ENCODE peak calls at places on chromosomes 13 and 19, in ten cellular contexts. L is adipocyte; G is fibroblast of lung; R is astrocyte of the spinal cord; P is progenitor cell of endocrine pancreas; N is stimulated activated naive CD8-positive, alpha-beta T cell treated with anti-CD3 and anti-CD28 coated beads, Interleukin-15, Interleukin-2, amounts not matched to agents 100 U/mL and 50 U/mL, for 24 hours; J is GF-D8; U is MCF 10A; M is effector CD4-positive, alpha-beta T cell; O is EH. T is an unnamed sample.

GRCh38 chr19:29260477-29261317 is 47.7 kb upstream of the UQCRFS1 start:
- DNase-seq in L (peak; percentile 4), G (no peak), R (no peak), P (peak; percentile 23), N (peak; percentile 63), J (peak; percentile 9), U (peak; percentile 13), M (no peak), O (peak; percentile 34), T (peak; percentile 60)

GRCh38 chr13:83499286-83499685 is 383.0 kb downstream of the SLITRK1 start:
- DNase-seq in L (no peak), G (no peak), R (peak; percentile 55), P (no peak), N (no peak), J (no peak), U (no peak), M (no peak), O (peak; percentile 31), T (no peak)

GRCh38 chr19:46601318-46602224 is at the start of gene CALM3:
- DNase-seq in L (peak; percentile 47), G (no peak), R (no peak), P (no peak), N (peak; percentile 39), J (no peak), U (no peak), M (no peak), O (no peak), T (no peak)

GRCh38 chr13:34162545-34162936 is 344.6 kb downstream of the RFC3 start:
- DNase-seq in L (peak; percentile 61), G (peak; percentile 36), R (peak; percentile 80), P (no peak), N (no peak), J (no peak), U (no peak), M (no peak), O (peak; percentile 80), T (no peak)

GRCh38 chr19:5308471-5309437 is 31.9 kb downstream of the PTPRS start:
- DNase-seq in L (peak; percentile 18), G (peak; percentile 95), R (peak; percentile 93), P (no peak), N (no peak), J (no peak), U (peak; percentile 96), M (no peak), O (peak; percentile 71), T (peak; percentile 94)

GRCh38 chr13:111166882-111167281 is 51.8 kb downstream of the ARHGEF7 start:
- DNase-seq in L (no peak), G (no peak), R (no peak), P (no peak), N (no peak), J (no peak), U (no peak), M (no peak), O (no peak), T (no peak)

GRCh38 chr13:46106839-46107371 is 2.1 kb upstream of the CPB2 start:
- DNase-seq in L (no peak), G (no peak), R (no peak), P (no peak), N (no peak), J (no peak), U (peak; percentile 37), M (no peak), O (no peak), T (no peak)

GRCh38 chr19:2185734-2186070 is 22.0 kb downstream of the DOT1L start:
- DNase-seq in L (no peak), G (no peak), R (no peak), P (no peak), N (no peak), J (no peak), U (no peak), M (no peak), O (no peak), T (no peak)

GRCh38 chr19:52665529-52665928 is 27.4 kb upstream of the ZNF83 start:
- DNase-seq in L (no peak), G (no peak), R (peak; percentile 59), P (no peak), N (no peak), J (no peak), U (peak; percentile 67), M (no peak), O (peak; percentile 25), T (no peak)

GRCh38 chr19:41019346-41019745 is 28.3 kb downstream of the CYP2B6 start:
- DNase-seq in L (no peak), G (no peak), R (no peak), P (no peak), N (no peak), J (no peak), U (no peak), M (no peak), O (no peak), T (no peak)

GRCh38 chr13:52961196-52961845 is 67.3 kb upstream of the OLFM4 start:
- DNase-seq in L (no peak), G (no peak), R (no peak), P (no peak), N (no peak), J (no peak), U (no peak), M (no peak), O (no peak), T (peak; percentile 39)

GRCh38 chr13:48962281-48962680 is 13.4 kb upstream of the FNDC3A start:
- DNase-seq in L (no peak), G (no peak), R (no peak), P (no peak), N (no peak), J (no peak), U (peak; percentile 74), M (no peak), O (no peak), T (no peak)

GRCh38 chr13:27973291-27973690 is 4.2 kb upstream of the CDX2 start:
- DNase-seq in L (no peak), G (no peak), R (no peak), P (peak; percentile 6), N (no peak), J (no peak), U (no peak), M (no peak), O (no peak), T (no peak)

GRCh38 chr19:32041681-32042292 is 303.6 kb upstream of the ZNF507 start:
- DNase-seq in L (peak; percentile 4), G (peak; percentile 69), R (peak; percentile 29), P (peak; percentile 28), N (peak; percentile 24), J (no peak), U (peak; percentile 27), M (no peak), O (no peak), T (peak; percentile 56)

GRCh38 chr13:51333421-51333820 is 6.1 kb upstream of the SERPINE3 start:
- DNase-seq in L (no peak), G (no peak), R (no peak), P (no peak), N (no peak), J (no peak), U (no peak), M (no peak), O (no peak), T (no peak)

GRCh38 chr13:98838776-98839175 is 86.3 kb upstream of the SLC15A1 start:
- DNase-seq in L (peak; percentile 22), G (peak; percentile 42), R (peak; percentile 48), P (no peak), N (no peak), J (no peak), U (no peak), M (no peak), O (peak; percentile 30), T (no peak)

GRCh38 chr13:46101488-46102289 is 3.1 kb downstream of the CPB2 start:
- DNase-seq in L (no peak), G (no peak), R (no peak), P (no peak), N (no peak), J (peak; percentile 61), U (no peak), M (no peak), O (no peak), T (no peak)

GRCh38 chr13:105346141-105346766 is 1189.2 kb downstream of the EFNB2 start:
- DNase-seq in L (peak; percentile 86), G (peak; percentile 70), R (peak; percentile 85), P (no peak), N (no peak), J (no peak), U (peak; percentile 62), M (no peak), O (peak; percentile 85), T (no peak)

GRCh38 chr13:38543561-38543960 is 143.3 kb upstream of the FREM2 start:
- DNase-seq in L (no peak), G (no peak), R (peak; percentile 24), P (no peak), N (no peak), J (no peak), U (peak; percentile 22), M (no peak), O (no peak), T (no peak)

GRCh38 chr13:107203146-107203847 is 635.4 kb upstream of the ARGLU1 start:
- DNase-seq in L (no peak), G (peak; percentile 9), R (no peak), P (no peak), N (no peak), J (no peak), U (peak; percentile 30), M (no peak), O (no peak), T (peak; percentile 53)

GRCh38 chr13:83057119-83057518 is 825.2 kb downstream of the SLITRK1 start:
- DNase-seq in L (peak; percentile 31), G (peak; percentile 8), R (peak; percentile 11), P (no peak), N (no peak), J (no peak), U (no peak), M (no peak), O (peak; percentile 66), T (no peak)

GRCh38 chr19:34503546-34504272 is 22.2 kb downstream of the WTIP start:
- DNase-seq in L (no peak), G (no peak), R (no peak), P (no peak), N (no peak), J (no peak), U (no peak), M (no peak), O (no peak), T (no peak)

GRCh38 chr19:2333027-2333806 is 4.7 kb downstream of the SPPL2B start:
- DNase-seq in L (no peak), G (no peak), R (no peak), P (no peak), N (no peak), J (peak; percentile 31), U (no peak), M (no peak), O (no peak), T (no peak)

GRCh38 chr19:1465191-1466016 is 13.6 kb downstream of the C19orf25 start:
- DNase-seq in L (no peak), G (peak; percentile 39), R (no peak), P (no peak), N (peak; percentile 51), J (no peak), U (peak; percentile 55), M (no peak), O (peak; percentile 71), T (peak; percentile 73)

GRCh38 chr13:46605089-46605488 is 52.1 kb downstream of the LRCH1 start:
- DNase-seq in L (no peak), G (no peak), R (no peak), P (no peak), N (no peak), J (no peak), U (peak; percentile 57), M (no peak), O (no peak), T (no peak)

GRCh38 chr19:29679598-29680210 is 14.4 kb downstream of the PLEKHF1 start:
- DNase-seq in L (no peak), G (no peak), R (no peak), P (no peak), N (no peak), J (no peak), U (no peak), M (no peak), O (no peak), T (no peak)

GRCh38 chr19:38394488-38394887 is 6.0 kb downstream of the SPRED3 start:
- DNase-seq in L (no peak), G (peak; percentile 34), R (no peak), P (no peak), N (peak; percentile 83), J (no peak), U (no peak), M (peak; percentile 44), O (no peak), T (peak; percentile 59)

GRCh38 chr19:35704218-35704617 is at the start of gene ZBTB32:
- DNase-seq in L (peak; percentile 39), G (peak; percentile 47), R (peak; percentile 52), P (peak; percentile 41), N (peak; percentile 30), J (no peak), U (no peak), M (no peak), O (peak; percentile 72), T (peak; percentile 69)

T was measured in cardiac muscle cell.